ENCODE peak calls at places on chromosomes 16 and 17, in seven cellular contexts. Z, V, T, X, G, A and J are unnamed samples.

GRCh38 chr17:37261286-37261685 is 114.5 kb upstream of the C17orf78 start:
- DNase-seq in Z (peak; percentile 14), V (peak; percentile 27), T (no peak), X (no peak), G (no peak), A (no peak), J (no peak)

GRCh38 chr16:52389045-52389444 is 157.9 kb downstream of the TOX3 start:
- DNase-seq in Z (no peak), V (no peak), T (no peak), X (no peak), G (no peak), A (no peak), J (no peak)

GRCh38 chr16:83957296-83957855 is 4.3 kb downstream of the OSGIN1 start:
- DNase-seq in Z (no peak), V (no peak), T (no peak), X (no peak), G (no peak), A (no peak), J (no peak)

GRCh38 chr16:56356276-56357241 is 68.8 kb downstream of the AMFR start:
- DNase-seq in Z (peak; percentile 91), V (peak; percentile 88), T (peak; percentile 96), X (peak; percentile 94), G (peak; percentile 71), A (peak; percentile 88), J (peak; percentile 82)

GRCh38 chr17:63249256-63250006 is 196.7 kb downstream of the CYB561 start:
- DNase-seq in Z (peak; percentile 41), V (peak; percentile 42), T (no peak), X (no peak), G (no peak), A (no peak), J (no peak)

GRCh38 chr16:66617728-66618127 is 13.2 kb downstream of the CMTM3 start:
- DNase-seq in Z (peak; percentile 14), V (no peak), T (peak; percentile 30), X (no peak), G (no peak), A (peak; percentile 97), J (no peak)

GRCh38 chr17:50051082-50051576 is 4.8 kb upstream of the ITGA3 start:
- DNase-seq in Z (peak; percentile 84), V (peak; percentile 88), T (peak; percentile 92), X (peak; percentile 75), G (no peak), A (peak; percentile 84), J (no peak)

GRCh38 chr16:77213542-77214108 is 14.4 kb downstream of the SYCE1L start:
- DNase-seq in Z (peak; percentile 89), V (peak; percentile 86), T (no peak), X (no peak), G (no peak), A (peak; percentile 33), J (no peak)

GRCh38 chr17:58679263-58680037 is 12.4 kb downstream of the TEX14 start:
- DNase-seq in Z (peak; percentile 30), V (peak; percentile 52), T (peak; percentile 91), X (peak; percentile 67), G (no peak), A (peak; percentile 93), J (no peak)

GRCh38 chr16:50742521-50743150 is 750 bp downstream of the CYLD start:
- DNase-seq in Z (peak; percentile 59), V (peak; percentile 43), T (peak; percentile 17), X (no peak), G (no peak), A (peak; percentile 28), J (peak; percentile 56)

GRCh38 chr16:9602201-9602600 is 510.8 kb downstream of the HAPSTR1 start:
- DNase-seq in Z (no peak), V (no peak), T (peak; percentile 62), X (no peak), G (no peak), A (no peak), J (no peak)

GRCh38 chr16:9610727-9611126 is 519.3 kb downstream of the HAPSTR1 start:
- DNase-seq in Z (no peak), V (no peak), T (peak; percentile 58), X (no peak), G (no peak), A (peak; percentile 70), J (no peak)

GRCh38 chr16:9603316-9603715 is 511.9 kb downstream of the HAPSTR1 start:
- DNase-seq in Z (no peak), V (no peak), T (no peak), X (no peak), G (no peak), A (no peak), J (no peak)

GRCh38 chr16:9612267-9612666 is 520.8 kb downstream of the HAPSTR1 start:
- DNase-seq in Z (no peak), V (no peak), T (peak; percentile 55), X (no peak), G (no peak), A (no peak), J (no peak)

DNA sequence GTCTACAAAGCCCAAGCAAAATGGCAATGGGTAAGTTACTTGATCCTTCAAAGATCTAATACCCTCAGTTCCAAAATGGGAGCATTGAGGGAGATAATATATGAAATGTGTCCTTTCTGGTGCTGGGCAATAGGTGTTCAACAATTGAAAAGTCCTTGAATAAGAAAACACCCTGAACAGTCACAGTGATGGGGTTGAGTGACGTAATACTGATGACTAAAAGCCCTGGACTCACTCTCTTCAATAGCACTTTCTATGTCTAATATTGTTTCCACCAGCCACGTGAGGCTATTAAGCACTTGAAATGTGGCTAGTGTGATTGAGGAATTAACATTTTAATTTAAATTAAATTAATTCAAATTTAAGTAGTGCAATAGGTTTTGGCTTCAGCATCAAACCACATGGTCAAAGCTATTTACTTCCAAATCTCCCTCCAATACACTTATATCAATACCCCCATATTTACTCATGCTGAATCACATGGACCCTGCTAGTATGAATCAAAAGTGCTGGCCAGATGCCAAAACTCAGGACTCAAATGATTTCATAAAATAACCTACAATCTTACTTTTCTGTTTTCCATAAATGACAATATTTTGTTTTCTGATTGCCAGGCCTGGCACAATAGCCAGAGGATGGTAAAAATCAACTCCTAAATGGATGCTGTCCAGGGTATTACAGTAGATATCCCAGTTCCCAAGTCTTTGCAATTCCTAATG is 516.2 kb downstream of the HAPSTR1 start:
- DNase-seq in Z (no peak), V (no peak), T (no peak), X (no peak), G (no peak), A (no peak), J (no peak)
- H2BK120ac ChIP-seq in Z (no peak overlapping the region), V (no peak overlapping the region), T (no peak overlapping the region), X (peak overlapping the region; percentile 64), G (no peak overlapping the region), A (no peak overlapping the region), J (no peak overlapping the region)

DNA sequence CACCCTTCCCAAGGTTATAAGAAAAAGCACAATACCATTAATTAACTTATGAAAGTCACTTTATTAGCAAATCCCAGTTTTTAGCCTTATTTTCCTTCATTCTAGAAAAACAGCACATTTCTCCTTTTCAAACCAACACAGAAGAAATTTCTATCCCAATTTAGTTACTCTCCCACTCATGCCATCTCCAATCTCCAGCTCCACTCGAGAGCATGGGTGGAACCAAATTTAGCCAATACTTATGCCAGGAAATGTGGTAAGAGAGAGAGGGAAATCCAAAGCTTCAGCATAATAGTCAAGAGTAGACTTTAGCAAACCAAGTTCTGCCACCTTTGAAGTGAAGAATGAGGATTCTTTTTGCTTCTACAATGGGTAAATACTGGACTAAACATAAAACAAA is 288.8 kb downstream of the KIF2B start:
- DNase-seq in Z (no peak), V (no peak), T (no peak), X (no peak), G (no peak), A (no peak), J (no peak)
- H2BK120ac ChIP-seq in Z (no peak overlapping the region), V (no peak overlapping the region), T (no peak overlapping the region), X (no peak overlapping the region), G (no peak overlapping the region), A (no peak overlapping the region), J (no peak overlapping the region)

GRCh38 chr17:80827646-80828643 is 163.7 kb upstream of the CHMP6 start:
- DNase-seq in Z (peak; percentile 14), V (peak; percentile 50), T (peak; percentile 86), X (peak; percentile 86), G (no peak), A (no peak), J (peak; percentile 41)
- H2BK120ac ChIP-seq in Z (no peak overlapping the region), V (peak overlapping the region; percentile 90), T (no peak overlapping the region), X (no peak overlapping the region), G (no peak overlapping the region), A (no peak overlapping the region), J (peak overlapping the region; percentile 48)

GRCh38 chr17:35174835-35175334 is 19.3 kb downstream of the SLC35G3 start:
- DNase-seq in Z (no peak), V (no peak), T (no peak), X (no peak), G (no peak), A (no peak), J (no peak)
- H2BK120ac ChIP-seq in Z (no peak overlapping the region), V (no peak overlapping the region), T (no peak overlapping the region), X (no peak overlapping the region), G (no peak overlapping the region), A (no peak overlapping the region), J (no peak overlapping the region)

GRCh38 chr16:89452241-89452640 is 38.1 kb downstream of the ANKRD11 start:
- DNase-seq in Z (no peak), V (no peak), T (no peak), X (no peak), G (no peak), A (no peak), J (no peak)
- H2BK120ac ChIP-seq in Z (no peak overlapping the region), V (no peak overlapping the region), T (no peak overlapping the region), X (no peak overlapping the region), G (no peak overlapping the region), A (no peak overlapping the region), J (no peak overlapping the region)

GRCh38 chr16:82118749-82119148 is 51.3 kb downstream of the MPHOSPH6 start:
- DNase-seq in Z (no peak), V (no peak), T (no peak), X (no peak), G (no peak), A (no peak), J (no peak)
- H2BK120ac ChIP-seq in Z (no peak overlapping the region), V (no peak overlapping the region), T (no peak overlapping the region), X (no peak overlapping the region), G (no peak overlapping the region), A (no peak overlapping the region), J (no peak overlapping the region)

GRCh38 chr16:25045696-25046381 is 30.7 kb upstream of the ARHGAP17 start:
- DNase-seq in Z (peak; percentile 78), V (peak; percentile 90), T (no peak), X (no peak), G (no peak), A (no peak), J (no peak)
- H2BK120ac ChIP-seq in Z (no peak overlapping the region), V (peak overlapping the region; percentile 61), T (no peak overlapping the region), X (no peak overlapping the region), G (no peak overlapping the region), A (no peak overlapping the region), J (no peak overlapping the region)

DNA sequence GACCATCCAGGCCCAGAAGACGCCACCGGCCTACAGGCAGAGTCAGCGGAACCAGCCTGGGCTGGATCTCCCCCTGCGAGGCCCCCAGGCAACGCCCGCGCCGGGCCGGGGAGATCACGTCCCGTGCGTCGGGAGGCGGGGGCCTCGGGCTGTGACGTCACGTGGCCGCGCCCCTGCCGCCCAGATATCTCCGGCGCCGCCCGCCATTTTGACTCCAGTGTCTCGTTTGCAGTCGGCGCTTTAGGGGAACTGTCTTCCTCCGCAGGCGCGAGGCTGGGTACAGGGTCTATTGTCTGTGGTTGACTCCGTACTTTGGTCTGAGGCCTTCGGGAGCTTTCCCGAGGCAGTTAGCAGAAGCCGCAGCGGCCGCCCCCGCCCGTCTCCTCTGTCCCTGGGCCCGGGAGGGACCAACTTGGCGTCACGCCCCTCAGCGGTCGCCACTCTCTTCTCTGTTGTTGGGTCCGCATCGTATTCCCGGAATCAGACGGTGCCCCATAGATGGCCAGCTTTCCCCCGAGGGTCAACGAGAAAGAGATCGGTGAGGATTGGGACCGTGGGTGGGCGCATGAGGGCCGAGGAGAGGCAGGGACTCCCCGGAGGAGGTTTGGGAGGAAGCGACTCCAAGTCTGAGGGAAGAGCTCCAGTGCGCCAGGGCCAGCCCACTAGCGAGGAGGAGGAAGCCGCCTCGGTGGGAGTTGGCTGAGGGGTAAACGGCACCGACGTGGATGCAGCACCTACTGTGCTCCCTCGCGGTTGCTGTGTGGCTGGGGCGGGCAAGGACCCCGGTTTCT is at the start of gene WSB1:
- DNase-seq in Z (peak; percentile 91), V (peak; percentile 89), T (peak; percentile 95), X (peak; percentile 95), G (peak; percentile 86), A (peak; percentile 97), J (peak; percentile 47)
- H2BK120ac ChIP-seq in Z (peak within 1 kb of the TSS; percentile 3), V (peak within 1 kb of the TSS; percentile 91), T (no peak within 1 kb of the TSS), X (no peak within 1 kb of the TSS), G (peak within 1 kb of the TSS; percentile 76), A (peak within 1 kb of the TSS; percentile 67), J (no peak within 1 kb of the TSS)